ENCODE peak calls at places on chromosomes 13 and 19, in seven cellular contexts. L is AG04450; T is substantia nigra; O is activated naive CD4-positive, alpha-beta T cell treated with anti-CD3 and anti-CD28 coated beads for 36 hours; K is amygdala; E is stromal cell of bone marrow; D is omental fat pad. I is an unnamed sample.

GRCh38 chr13:106156468-106156867 is 379.0 kb downstream of the EFNB2 start:
- DNase-seq in L (peak), T (no peak), O (no peak), K (no peak), E (peak), D (no peak), I (no peak)

GRCh38 chr19:3178377-3178972 is at the start of gene S1PR4:
- DNase-seq in L (no peak), T (no peak), O (peak), K (no peak), E (no peak), D (no peak), I (no peak)

GRCh38 chr13:94415484-94415883 is 64.0 kb downstream of the DCT start:
- DNase-seq in L (no peak), T (no peak), O (no peak), K (no peak), E (no peak), D (no peak), I (no peak)

GRCh38 chr13:24638096-24638495 is 42.1 kb upstream of the ATP12A start:
- DNase-seq in L (no peak), T (no peak), O (no peak), K (no peak), E (no peak), D (no peak), I (no peak)

GRCh38 chr19:21202865-21203494 is 61.1 kb downstream of the ZNF431 start:
- DNase-seq in L (no peak), T (peak), O (peak), K (no peak), E (no peak), D (no peak), I (peak)

GRCh38 chr13:24723206-24723605 is 40.8 kb upstream of the RNF17 start:
- DNase-seq in L (no peak), T (no peak), O (no peak), K (no peak), E (no peak), D (no peak), I (no peak)

GRCh38 chr19:29622191-29623070 is 16.3 kb downstream of the POP4 start:
- DNase-seq in L (no peak), T (no peak), O (peak), K (no peak), E (no peak), D (no peak), I (peak)

GRCh38 chr13:99215466-99215865 is 14.8 kb downstream of the UBAC2 start:
- DNase-seq in L (no peak), T (no peak), O (peak), K (no peak), E (no peak), D (no peak), I (no peak)

GRCh38 chr19:16801599-16801998 is 27.6 kb upstream of the SIN3B start:
- DNase-seq in L (no peak), T (no peak), O (no peak), K (no peak), E (peak), D (no peak), I (no peak)